ENCODE peak calls at places on chromosome 22, in six cellular contexts. G is astrocyte of the spinal cord, H is GM23338, R is stomach, E is lower lobe of right lung, Y is epithelial cell of esophagus. V is an unnamed sample.
A peak's percentile ranks its signal among the peaks of the same experiment; 100 is the strongest.

GRCh38 chr22:39839917-39840510 is 53.5 kb downstream of the ENTHD1 start:
- DNase-seq in E (no peak), H (no peak), G (no peak), R (no peak), Y (no peak), V (no peak)

GRCh38 chr22:29022101-29022817 is 39.4 kb downstream of the C22orf31 start:
- DNase-seq in H (no peak), E (no peak), G (no peak), R (no peak), Y (no peak), V (no peak)

GRCh38 chr22:39094717-39095389 is 2.2 kb upstream of the APOBEC3H start:
- DNase-seq in E (no peak), Y (no peak), R (no peak), H (no peak), G (no peak), V (no peak)

GRCh38 chr22:38518620-38519019 is 12.5 kb upstream of the DDX17 start:
- DNase-seq in R (no peak), G (no peak), H (no peak), E (no peak), Y (no peak), V (no peak)

GRCh38 chr22:45201678-45202332 is 38.1 kb downstream of the NUP50 start:
- DNase-seq in G (peak; percentile 96), Y (peak; percentile 84), R (no peak), H (no peak), E (peak; percentile 16), V (no peak)

GRCh38 chr22:17969732-17970131 is 54.6 kb downstream of the MICAL3 start:
- DNase-seq in Y (peak; percentile 78), G (peak; percentile 91), E (no peak), R (no peak), H (no peak), V (no peak)

GRCh38 chr22:45868586-45869443 is 108.1 kb downstream of the WNT7B start:
- DNase-seq in E (peak; percentile 29), G (no peak), Y (no peak), R (peak; percentile 20), H (no peak), V (no peak)

GRCh38 chr22:40606306-40606705 is 30.2 kb downstream of the MRTFA start:
- DNase-seq in R (no peak), Y (no peak), E (no peak), H (no peak), G (no peak), V (no peak)

GRCh38 chr22:34847072-34847471 is 218.9 kb upstream of the ISX start:
- DNase-seq in G (peak; percentile 12), Y (no peak), H (no peak), E (no peak), R (no peak), V (no peak)

GRCh38 chr22:50180727-50181521 is 4.8 kb upstream of the TRABD start:
- DNase-seq in H (no peak), E (no peak), G (no peak), R (no peak), Y (no peak), V (no peak)

GRCh38 chr22:18012528-18012927 is 11.8 kb downstream of the MICAL3 start:
- DNase-seq in H (no peak), G (no peak), E (no peak), R (no peak), Y (peak; percentile 92), V (no peak)

GRCh38 chr22:31776231-31776630 is 22.4 kb downstream of the DEPDC5 start:
- DNase-seq in H (no peak), Y (peak; percentile 59), R (no peak), G (no peak), E (no peak), V (no peak)

GRCh38 chr22:39219071-39220050 is 25.4 kb downstream of the PDGFB start:
- DNase-seq in Y (no peak), E (peak; percentile 14), H (peak; percentile 59), R (no peak), G (no peak), V (peak; percentile 3)

GRCh38 chr22:49754674-49755590 is 72.7 kb downstream of the BRD1 start:
- DNase-seq in R (peak; percentile 22), E (no peak), Y (no peak), H (no peak), G (no peak), V (no peak)

GRCh38 chr22:40323681-40324083 is 22.6 kb upstream of the ADSL start:
- DNase-seq in Y (no peak), H (no peak), R (no peak), G (no peak), E (no peak), V (no peak)

GRCh38 chr22:32334640-32335365 is 22.9 kb upstream of the RFPL3 start:
- DNase-seq in R (peak; percentile 23), H (no peak), E (no peak), G (no peak), Y (no peak), V (no peak)

GRCh38 chr22:20839837-20840645 is 18.6 kb downstream of the PI4KA start:
- DNase-seq in E (no peak), H (no peak), Y (no peak), R (no peak), G (no peak), V (no peak)

GRCh38 chr22:48832592-48832991 is 995.1 kb downstream of the BRD1 start:
- DNase-seq in E (no peak), H (no peak), Y (no peak), G (no peak), R (no peak), V (no peak)

GRCh38 chr22:21808130-21808529 is 59.3 kb downstream of the MAPK1 start:
- DNase-seq in E (no peak), R (no peak), G (no peak), Y (no peak), H (no peak), V (no peak)

GRCh38 chr22:31604137-31604705 is 57.8 kb downstream of the PISD start:
- DNase-seq in G (no peak), E (peak; percentile 7), Y (no peak), H (no peak), R (no peak), V (no peak)

GRCh38 chr22:45692549-45692948 is 20.9 kb downstream of the ATXN10 start:
- DNase-seq in G (peak; percentile 54), R (no peak), H (no peak), E (no peak), Y (no peak), V (no peak)

GRCh38 chr22:33296941-33297340 is 238.8 kb upstream of the SYN3 start:
- DNase-seq in G (no peak), E (no peak), H (no peak), Y (no peak), R (peak; percentile 65), V (no peak)

GRCh38 chr22:45878051-45878764 is 98.8 kb downstream of the WNT7B start:
- DNase-seq in E (peak; percentile 38), R (no peak), Y (no peak), G (no peak), H (no peak), V (no peak)

GRCh38 chr22:43980996-43981395 is 25.8 kb downstream of the SAMM50 start:
- DNase-seq in Y (no peak), E (no peak), G (no peak), H (no peak), R (no peak), V (no peak)

GRCh38 chr22:28004021-28004420 is 85.0 kb upstream of the PITPNB start:
- DNase-seq in Y (no peak), R (no peak), E (no peak), H (peak; percentile 35), G (no peak), V (no peak)

GRCh38 chr22:28001171-28001835 is 82.2 kb upstream of the PITPNB start:
- DNase-seq in G (no peak), E (peak; percentile 34), Y (no peak), R (no peak), H (no peak), V (no peak)

GRCh38 chr22:28000361-28000760 is 81.3 kb upstream of the PITPNB start:
- DNase-seq in R (no peak), H (no peak), E (peak; percentile 32), G (no peak), Y (no peak), V (no peak)

GRCh38 chr22:28002863-28003565 is 84.0 kb upstream of the PITPNB start:
- DNase-seq in Y (peak; percentile 75), R (no peak), E (no peak), G (no peak), H (no peak), V (no peak)

GRCh38 chr22:28002181-28002700 is 83.2 kb upstream of the PITPNB start:
- DNase-seq in Y (no peak), G (no peak), H (no peak), E (no peak), R (no peak), V (no peak)
- TF ChIP-seq CTCF in Y (no peak), G (no peak), H (no peak), E (no peak), R (no peak), V (no peak)

DNA sequence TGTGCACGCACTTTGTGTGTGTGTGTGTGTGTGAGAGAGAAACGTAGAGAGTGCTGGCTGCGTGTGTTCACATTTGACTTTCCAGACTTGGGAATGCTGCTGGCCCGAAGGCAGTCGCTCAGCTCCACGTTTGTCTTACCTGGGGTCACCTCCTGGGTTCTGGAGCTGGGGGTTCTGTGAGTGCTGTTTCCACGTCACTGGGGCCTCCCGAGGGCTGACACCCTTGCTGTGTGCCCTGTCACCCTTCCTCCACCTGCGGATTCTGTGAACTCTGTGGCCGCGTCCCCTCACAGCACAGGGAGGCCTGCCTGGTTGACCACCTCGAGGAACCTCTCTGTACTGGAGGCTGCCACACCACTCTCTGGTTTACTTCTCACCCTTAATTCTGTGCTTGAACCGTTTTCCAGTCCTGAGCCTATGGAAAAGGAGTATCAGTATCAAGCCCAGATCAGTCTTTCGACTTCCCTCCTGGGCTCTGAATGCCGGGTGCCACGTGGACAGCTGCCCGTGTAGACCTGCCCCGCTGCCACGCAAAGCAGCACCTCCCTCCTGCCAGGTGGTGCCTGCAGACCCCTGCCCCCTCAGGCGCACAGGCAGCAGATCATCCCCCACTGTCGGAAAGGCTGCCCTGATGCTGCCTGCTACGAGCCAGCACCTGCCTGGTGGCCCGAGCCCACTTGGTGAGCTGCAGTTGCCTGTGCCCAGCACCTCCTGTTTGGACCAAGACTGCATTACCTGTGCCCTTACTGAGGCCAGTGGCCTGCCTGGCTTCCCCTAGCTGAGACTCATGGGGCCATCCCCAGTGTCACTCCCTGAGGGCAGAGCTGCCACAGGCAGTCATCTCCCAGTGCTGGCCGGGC is 233.3 kb downstream of the TBC1D22A start:
- DNase-seq in E (no peak), R (no peak), G (no peak), H (no peak), Y (no peak), V (no peak)
- H3K4me3 ChIP-seq in E (no peak overlapping the region), R (no peak overlapping the region), G (no peak overlapping the region), H (no peak overlapping the region), Y (no peak overlapping the region), V (no peak overlapping the region)

GRCh38 chr22:37415210-37415609 is 12.1 kb downstream of the ELFN2 start:
- DNase-seq in R (no peak), G (no peak), H (no peak), Y (no peak), E (no peak), V (no peak)
- TF ChIP-seq CTCF in R (no peak), G (no peak), H (no peak), Y (no peak), E (no peak), V (no peak)

DNA sequence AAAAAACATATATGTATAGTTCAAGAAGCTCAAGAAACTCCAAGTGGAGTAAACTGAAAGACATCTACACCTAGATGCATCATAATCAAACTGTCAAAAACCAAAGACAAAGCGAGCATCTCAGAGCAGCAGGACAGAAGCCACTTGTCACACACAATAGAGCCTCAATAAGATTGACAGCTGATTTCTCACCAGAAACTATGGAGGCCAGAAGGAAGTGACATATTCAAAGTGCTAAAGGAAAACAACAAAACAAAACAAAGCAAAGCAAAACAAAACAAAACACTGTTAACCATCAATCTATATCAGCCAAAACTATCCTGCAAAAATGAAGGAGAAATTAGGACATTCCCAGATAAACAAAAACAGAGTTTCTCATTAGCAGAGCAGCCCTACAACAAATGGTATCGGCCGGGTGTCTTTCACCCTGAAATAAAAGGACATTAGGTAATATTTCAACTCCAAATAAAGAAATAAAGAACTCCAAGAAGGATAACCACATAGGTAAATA is 65.8 kb upstream of the SEPTIN5 start:
- DNase-seq in E (no peak), G (peak; percentile 6), R (no peak), H (peak; percentile 49), Y (no peak), V (no peak)
- H3K4me3 ChIP-seq in E (no peak overlapping the region), G (no peak overlapping the region), R (no peak overlapping the region), H (no peak overlapping the region), Y (no peak overlapping the region), V (no peak overlapping the region)

V was measured in mucosa of descending colon.